ENCODE peak calls at places on chromosomes 5 and 9, in five cellular contexts. One of them, this sample, is unnamed.

GRCh38 chr9:88221110-88221509 is 82.8 kb upstream of the SPATA31C2 start:
- DNase-seq in transverse colon: no peak
- DNase-seq in adrenal gland: no peak
- DNase-seq in CD4-positive, alpha-beta memory T cell: no peak
- DNase-seq in stomach: no peak
- DNase-seq in this sample: no peak

GRCh38 chr9:127545196-127546124 is 66.6 kb upstream of the STXBP1 start:
- DNase-seq in transverse colon: peak; percentile 66
- DNase-seq in adrenal gland: peak; percentile 58
- DNase-seq in CD4-positive, alpha-beta memory T cell: no peak
- DNase-seq in stomach: peak; percentile 82
- DNase-seq in this sample: peak; percentile 88

GRCh38 chr5:8553364-8553763 is 684.4 kb downstream of the MTRR start:
- DNase-seq in transverse colon: no peak
- DNase-seq in adrenal gland: no peak
- DNase-seq in CD4-positive, alpha-beta memory T cell: no peak
- DNase-seq in stomach: no peak
- DNase-seq in this sample: no peak

GRCh38 chr9:110655723-110656641 is 12.6 kb upstream of the MUSK start:
- DNase-seq in transverse colon: peak; percentile 17
- DNase-seq in adrenal gland: no peak
- DNase-seq in CD4-positive, alpha-beta memory T cell: no peak
- DNase-seq in stomach: no peak
- DNase-seq in this sample: no peak

GRCh38 chr5:173919443-173919842 is 31.3 kb downstream of the CPEB4 start:
- DNase-seq in transverse colon: no peak
- DNase-seq in adrenal gland: no peak
- DNase-seq in CD4-positive, alpha-beta memory T cell: no peak
- DNase-seq in stomach: no peak
- DNase-seq in this sample: no peak

GRCh38 chr9:14746655-14747054 is 24.1 kb upstream of the CER1 start:
- DNase-seq in transverse colon: no peak
- DNase-seq in adrenal gland: no peak
- DNase-seq in CD4-positive, alpha-beta memory T cell: no peak
- DNase-seq in stomach: no peak
- DNase-seq in this sample: no peak

GRCh38 chr9:71850996-71851395 is 60.0 kb downstream of the ABHD17B start:
- DNase-seq in transverse colon: no peak
- DNase-seq in adrenal gland: no peak
- DNase-seq in CD4-positive, alpha-beta memory T cell: no peak
- DNase-seq in stomach: no peak
- DNase-seq in this sample: no peak

GRCh38 chr9:85258823-85259370 is 482.9 kb downstream of the AGTPBP1 start:
- DNase-seq in transverse colon: peak; percentile 57
- DNase-seq in adrenal gland: peak; percentile 66
- DNase-seq in CD4-positive, alpha-beta memory T cell: no peak
- DNase-seq in stomach: peak; percentile 53
- DNase-seq in this sample: peak; percentile 9

GRCh38 chr9:114385412-114386181 is 2.2 kb downstream of the AKNA start:
- DNase-seq in transverse colon: peak; percentile 89
- DNase-seq in adrenal gland: peak; percentile 80
- DNase-seq in CD4-positive, alpha-beta memory T cell: peak; percentile 95
- DNase-seq in stomach: peak; percentile 77
- DNase-seq in this sample: peak; percentile 54

GRCh38 chr5:113574417-113574816 is 60.9 kb downstream of the YTHDC2 start:
- DNase-seq in transverse colon: no peak
- DNase-seq in adrenal gland: peak; percentile 9
- DNase-seq in CD4-positive, alpha-beta memory T cell: no peak
- DNase-seq in stomach: no peak
- DNase-seq in this sample: peak; percentile 34

GRCh38 chr5:62182802-62183201 is 123.2 kb upstream of the KIF2A start:
- DNase-seq in transverse colon: no peak
- DNase-seq in adrenal gland: no peak
- DNase-seq in CD4-positive, alpha-beta memory T cell: no peak
- DNase-seq in stomach: no peak
- DNase-seq in this sample: no peak

GRCh38 chr5:17304282-17304681 is 86.9 kb downstream of the BASP1 start:
- DNase-seq in transverse colon: no peak
- DNase-seq in adrenal gland: no peak
- DNase-seq in CD4-positive, alpha-beta memory T cell: no peak
- DNase-seq in stomach: no peak
- DNase-seq in this sample: no peak

GRCh38 chr9:38181866-38182265 is 112.8 kb upstream of the SHB start:
- DNase-seq in transverse colon: no peak
- DNase-seq in adrenal gland: no peak
- DNase-seq in CD4-positive, alpha-beta memory T cell: no peak
- DNase-seq in stomach: no peak
- DNase-seq in this sample: no peak

GRCh38 chr5:62340392-62340791 is 34.4 kb downstream of the KIF2A start:
- DNase-seq in transverse colon: no peak
- DNase-seq in adrenal gland: no peak
- DNase-seq in CD4-positive, alpha-beta memory T cell: peak; percentile 39
- DNase-seq in stomach: no peak
- DNase-seq in this sample: no peak

GRCh38 chr5:52840286-52841050 is 52.8 kb downstream of the ITGA1 start:
- DNase-seq in transverse colon: no peak
- DNase-seq in adrenal gland: peak; percentile 20
- DNase-seq in CD4-positive, alpha-beta memory T cell: no peak
- DNase-seq in stomach: no peak
- DNase-seq in this sample: no peak

GRCh38 chr5:88683506-88684135 is 199.4 kb downstream of the MEF2C start:
- DNase-seq in transverse colon: no peak
- DNase-seq in adrenal gland: no peak
- DNase-seq in CD4-positive, alpha-beta memory T cell: no peak
- DNase-seq in stomach: no peak
- DNase-seq in this sample: no peak

GRCh38 chr5:112014771-112015170 is 257.8 kb upstream of the NREP start:
- DNase-seq in transverse colon: no peak
- DNase-seq in adrenal gland: no peak
- DNase-seq in CD4-positive, alpha-beta memory T cell: no peak
- DNase-seq in stomach: no peak
- DNase-seq in this sample: no peak

GRCh38 chr5:26339576-26339975 is 698.8 kb downstream of the CDH9 start:
- DNase-seq in transverse colon: no peak
- DNase-seq in adrenal gland: no peak
- DNase-seq in CD4-positive, alpha-beta memory T cell: no peak
- DNase-seq in stomach: no peak
- DNase-seq in this sample: no peak

GRCh38 chr9:15243086-15243485 is 63.9 kb downstream of the TTC39B start:
- DNase-seq in transverse colon: no peak
- DNase-seq in adrenal gland: no peak
- DNase-seq in CD4-positive, alpha-beta memory T cell: no peak
- DNase-seq in stomach: no peak
- DNase-seq in this sample: no peak

GRCh38 chr5:1537166-1538154 is 13.7 kb upstream of the LPCAT1 start:
- DNase-seq in transverse colon: no peak
- DNase-seq in adrenal gland: no peak
- DNase-seq in CD4-positive, alpha-beta memory T cell: no peak
- DNase-seq in stomach: no peak
- DNase-seq in this sample: no peak

GRCh38 chr5:107782770-107783169 is 112.0 kb upstream of the EFNA5 start:
- DNase-seq in transverse colon: no peak
- DNase-seq in adrenal gland: no peak
- DNase-seq in CD4-positive, alpha-beta memory T cell: no peak
- DNase-seq in stomach: no peak
- DNase-seq in this sample: no peak

GRCh38 chr5:87599778-87600177 is 187.0 kb upstream of the CCNH start:
- DNase-seq in transverse colon: no peak
- DNase-seq in adrenal gland: no peak
- DNase-seq in CD4-positive, alpha-beta memory T cell: no peak
- DNase-seq in stomach: no peak
- DNase-seq in this sample: no peak

GRCh38 chr5:172274951-172275753 is 8.4 kb downstream of the UBTD2 start:
- DNase-seq in transverse colon: no peak
- DNase-seq in adrenal gland: no peak
- DNase-seq in CD4-positive, alpha-beta memory T cell: peak; percentile 60
- DNase-seq in stomach: no peak
- DNase-seq in this sample: peak; percentile 61

GRCh38 chr9:89387970-89388867 is 69.9 kb downstream of the SECISBP2 start:
- DNase-seq in transverse colon: peak; percentile 37
- DNase-seq in adrenal gland: peak; percentile 78
- DNase-seq in CD4-positive, alpha-beta memory T cell: no peak
- DNase-seq in stomach: peak; percentile 42
- DNase-seq in this sample: no peak

GRCh38 chr5:148474025-148474511 is 90.3 kb downstream of the FBXO38 start:
- DNase-seq in transverse colon: no peak
- DNase-seq in adrenal gland: peak; percentile 81
- DNase-seq in CD4-positive, alpha-beta memory T cell: no peak
- DNase-seq in stomach: no peak
- DNase-seq in this sample: no peak

GRCh38 chr9:135888126-135888765 is 19.1 kb downstream of the CAMSAP1 start:
- DNase-seq in transverse colon: no peak
- DNase-seq in adrenal gland: no peak
- DNase-seq in CD4-positive, alpha-beta memory T cell: no peak
- DNase-seq in stomach: peak; percentile 17
- DNase-seq in this sample: no peak

DNA sequence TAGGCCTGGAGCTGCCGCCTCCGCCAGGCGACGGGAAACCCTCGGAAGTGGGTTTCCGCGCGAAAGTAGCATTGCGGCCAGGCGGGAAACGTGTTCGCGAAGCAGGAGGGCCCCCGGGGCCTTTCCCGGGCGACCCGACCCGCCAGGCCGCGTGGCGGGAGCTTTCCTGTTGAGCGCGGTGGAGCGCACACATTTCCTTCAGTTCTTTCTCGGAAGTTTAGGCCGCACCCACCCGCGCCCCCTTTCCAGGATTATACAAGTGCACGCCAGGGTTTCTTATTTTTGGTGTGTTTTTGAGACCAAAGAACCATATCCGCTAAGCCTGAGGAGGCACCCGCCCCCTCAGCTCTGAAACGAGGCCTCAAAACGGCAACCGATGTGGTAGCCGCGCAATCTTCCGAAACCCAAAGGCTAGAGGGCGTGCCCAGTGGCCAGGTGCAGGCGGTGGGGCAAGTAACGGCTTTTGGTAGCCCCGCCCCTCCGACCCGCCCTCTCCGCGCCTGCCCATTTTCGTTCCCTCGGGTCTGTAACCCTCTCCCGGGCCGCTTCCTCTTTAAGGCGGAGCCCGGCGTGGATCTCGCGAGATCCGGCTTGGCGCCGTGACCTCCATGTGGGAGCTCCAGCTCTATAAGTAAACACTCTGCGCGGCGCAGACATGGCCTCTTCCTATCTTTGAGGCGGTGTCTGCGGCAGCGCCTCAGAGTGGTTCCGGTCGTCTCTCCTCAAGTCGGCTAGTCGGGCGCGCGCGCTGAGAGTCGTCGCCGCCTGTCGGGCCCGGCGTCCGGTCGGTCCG is at the start of gene UHRF2:
- DNase-seq in transverse colon: peak; percentile 99
- DNase-seq in adrenal gland: peak; percentile 99
- DNase-seq in CD4-positive, alpha-beta memory T cell: peak; percentile 98
- DNase-seq in stomach: peak; percentile 99
- DNase-seq in this sample: peak; percentile 93
- H3K4me1 ChIP-seq in transverse colon: peaks cover 16% of the 10 kb centered on the region
- H3K4me1 ChIP-seq in adrenal gland: peaks cover 30% of the 10 kb centered on the region
- H3K4me1 ChIP-seq in CD4-positive, alpha-beta memory T cell: peaks cover 42% of the 10 kb centered on the region
- H3K4me1 ChIP-seq in stomach: peaks cover 25% of the 10 kb centered on the region
- H3K4me1 ChIP-seq in this sample: no peaks in the 10 kb centered on the region

GRCh38 chr5:514673-515072 is 9.6 kb downstream of the SLC9A3 start:
- DNase-seq in transverse colon: peak; percentile 57
- DNase-seq in adrenal gland: no peak
- DNase-seq in CD4-positive, alpha-beta memory T cell: no peak
- DNase-seq in stomach: no peak
- DNase-seq in this sample: no peak
- H3K27me3 ChIP-seq in transverse colon: peaks cover 16% of the 10 kb centered on the region
- H3K27me3 ChIP-seq in adrenal gland: peaks cover 10% of the 10 kb centered on the region
- H3K27me3 ChIP-seq in CD4-positive, alpha-beta memory T cell: no peaks in the 10 kb centered on the region
- H3K27me3 ChIP-seq in stomach: peaks cover 29% of the 10 kb centered on the region
- H3K27me3 ChIP-seq in this sample: peaks cover 56% of the 10 kb centered on the region

DNA sequence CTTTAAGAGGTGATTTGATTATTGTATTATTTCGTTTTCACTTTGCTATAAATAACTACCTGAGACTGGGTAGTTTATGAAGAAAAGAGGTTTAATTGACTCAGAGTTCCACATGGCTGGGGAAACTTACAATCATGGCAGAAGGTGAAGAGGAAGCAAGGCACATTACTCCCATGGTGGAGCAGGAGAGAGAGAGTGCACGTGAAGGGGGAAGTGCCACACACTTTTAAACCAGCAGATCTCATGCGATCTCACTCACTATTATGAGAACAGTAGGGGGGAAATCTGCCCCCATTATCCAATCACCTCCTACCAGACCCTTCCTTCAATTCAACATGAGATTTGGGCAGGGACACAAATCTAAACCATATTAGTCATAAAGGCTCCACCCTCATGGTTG is 36.1 kb upstream of the NDFIP1 start:
- DNase-seq in transverse colon: no peak
- DNase-seq in adrenal gland: no peak
- DNase-seq in CD4-positive, alpha-beta memory T cell: no peak
- DNase-seq in stomach: no peak
- DNase-seq in this sample: no peak
- H3K4me1 ChIP-seq in transverse colon: no peaks in the 10 kb centered on the region
- H3K4me1 ChIP-seq in adrenal gland: no peaks in the 10 kb centered on the region
- H3K4me1 ChIP-seq in CD4-positive, alpha-beta memory T cell: no peaks in the 10 kb centered on the region
- H3K4me1 ChIP-seq in stomach: no peaks in the 10 kb centered on the region
- H3K4me1 ChIP-seq in this sample: peaks cover 13% of the 10 kb centered on the region

GRCh38 chr9:134103391-134103998 is 32.4 kb upstream of the WDR5 start:
- DNase-seq in transverse colon: no peak
- DNase-seq in adrenal gland: no peak
- DNase-seq in CD4-positive, alpha-beta memory T cell: no peak
- DNase-seq in stomach: no peak
- DNase-seq in this sample: no peak
- H3K27me3 ChIP-seq in transverse colon: peaks cover 20% of the 10 kb centered on the region
- H3K27me3 ChIP-seq in adrenal gland: peaks cover 4% of the 10 kb centered on the region
- H3K27me3 ChIP-seq in CD4-positive, alpha-beta memory T cell: no peaks in the 10 kb centered on the region
- H3K27me3 ChIP-seq in stomach: no peaks in the 10 kb centered on the region
- H3K27me3 ChIP-seq in this sample: peaks cover 7% of the 10 kb centered on the region

GRCh38 chr9:116888066-116888465 is 201.0 kb downstream of the TRIM32 start:
- DNase-seq in transverse colon: no peak
- DNase-seq in adrenal gland: no peak
- DNase-seq in CD4-positive, alpha-beta memory T cell: no peak
- DNase-seq in stomach: no peak
- DNase-seq in this sample: no peak
- H3K4me1 ChIP-seq in transverse colon: no peaks in the 10 kb centered on the region
- H3K4me1 ChIP-seq in adrenal gland: no peaks in the 10 kb centered on the region
- H3K4me1 ChIP-seq in CD4-positive, alpha-beta memory T cell: no peaks in the 10 kb centered on the region
- H3K4me1 ChIP-seq in stomach: no peaks in the 10 kb centered on the region
- H3K4me1 ChIP-seq in this sample: peaks cover 3% of the 10 kb centered on the region

GRCh38 chr5:176865964-176866363 is 33.2 kb downstream of the HK3 start:
- DNase-seq in transverse colon: no peak
- DNase-seq in adrenal gland: no peak
- DNase-seq in CD4-positive, alpha-beta memory T cell: no peak
- DNase-seq in stomach: no peak
- DNase-seq in this sample: no peak
- H3K27me3 ChIP-seq in transverse colon: peaks cover 71% of the 10 kb centered on the region
- H3K27me3 ChIP-seq in adrenal gland: peaks cover 8% of the 10 kb centered on the region
- H3K27me3 ChIP-seq in CD4-positive, alpha-beta memory T cell: no peaks in the 10 kb centered on the region
- H3K27me3 ChIP-seq in stomach: peaks cover 66% of the 10 kb centered on the region
- H3K27me3 ChIP-seq in this sample: peaks cover 76% of the 10 kb centered on the region

GRCh38 chr9:131679261-131680020 is 60.4 kb downstream of the RAPGEF1 start:
- DNase-seq in transverse colon: no peak
- DNase-seq in adrenal gland: no peak
- DNase-seq in CD4-positive, alpha-beta memory T cell: no peak
- DNase-seq in stomach: no peak
- DNase-seq in this sample: no peak
- H3K4me1 ChIP-seq in transverse colon: peaks cover 34% of the 10 kb centered on the region
- H3K4me1 ChIP-seq in adrenal gland: peaks cover 54% of the 10 kb centered on the region
- H3K4me1 ChIP-seq in CD4-positive, alpha-beta memory T cell: peaks cover 63% of the 10 kb centered on the region
- H3K4me1 ChIP-seq in stomach: peaks cover 56% of the 10 kb centered on the region
- H3K4me1 ChIP-seq in this sample: peaks cover 50% of the 10 kb centered on the region

GRCh38 chr9:34380034-34380510 is 3.4 kb upstream of the MYORG start:
- DNase-seq in transverse colon: no peak
- DNase-seq in adrenal gland: peak; percentile 36
- DNase-seq in CD4-positive, alpha-beta memory T cell: no peak
- DNase-seq in stomach: no peak
- DNase-seq in this sample: no peak
- H3K27me3 ChIP-seq in transverse colon: no peaks in the 10 kb centered on the region
- H3K27me3 ChIP-seq in adrenal gland: no peaks in the 10 kb centered on the region
- H3K27me3 ChIP-seq in CD4-positive, alpha-beta memory T cell: no peaks in the 10 kb centered on the region
- H3K27me3 ChIP-seq in stomach: no peaks in the 10 kb centered on the region
- H3K27me3 ChIP-seq in this sample: no peaks in the 10 kb centered on the region

This sample was measured in SJSA1.